ENCODE peak calls at places on chromosomes 13 and 19, in four cellular contexts. T is left lung, H is T-helper 9 cell, Z is GM03348. Y is an unnamed sample.

GRCh38 chr19:11223208-11223607 is 16.2 kb upstream of the ANGPTL8 start:
- DNase-seq in Z (no peak), T (no peak), H (no peak), Y (peak)

GRCh38 chr13:71320452-71320851 is 546.6 kb downstream of the DACH1 start:
- DNase-seq in T (no peak), H (no peak), Z (no peak), Y (no peak)

GRCh38 chr19:45924891-45925447 is 10.4 kb upstream of the NANOS2 start:
- DNase-seq in T (no peak), Z (no peak), H (no peak), Y (no peak)

GRCh38 chr19:18894254-18895037 is 1.5 kb downstream of the CERS1 start:
- DNase-seq in Z (peak), T (no peak), H (no peak), Y (peak)

GRCh38 chr13:75836441-75836840 is 200.3 kb downstream of the LMO7 start:
- DNase-seq in Z (no peak), T (no peak), H (no peak), Y (no peak)

GRCh38 chr13:99144306-99144705 is 56.3 kb upstream of the UBAC2 start:
- DNase-seq in T (no peak), H (no peak), Z (no peak), Y (no peak)

GRCh38 chr19:28445826-28446225 is 767.1 kb downstream of the UQCRFS1 start:
- DNase-seq in Z (no peak), T (no peak), H (no peak), Y (no peak)

GRCh38 chr19:28313633-28314032 is 899.3 kb downstream of the UQCRFS1 start:
- DNase-seq in Z (peak), H (no peak), T (no peak), Y (no peak)

GRCh38 chr13:27018882-27019281 is 152.7 kb downstream of the USP12 start:
- DNase-seq in Z (no peak), H (no peak), T (no peak), Y (no peak)

GRCh38 chr19:18338471-18339001 is 1.9 kb upstream of the PGPEP1 start:
- DNase-seq in Z (no peak), T (no peak), H (no peak), Y (peak)

GRCh38 chr13:34044660-34045080 is 226.7 kb downstream of the RFC3 start:
- DNase-seq in T (no peak), H (no peak), Z (peak), Y (peak)

GRCh38 chr13:50334092-50334778 is 319.0 kb downstream of the KCNRG start:
- DNase-seq in H (no peak), Z (no peak), T (no peak), Y (no peak)

GRCh38 chr13:23445794-23446193 is 12.3 kb upstream of the SACS start:
- DNase-seq in Z (no peak), T (no peak), H (no peak), Y (no peak)

GRCh38 chr13:42490676-42491075 is 83.3 kb upstream of the TNFSF11 start:
- DNase-seq in T (no peak), H (no peak), Z (no peak), Y (no peak)

Y was measured in osteoblast.